ENCODE peak calls at places on chromosome 12, in eight cellular contexts. One of them, this sample, is unnamed.

GRCh38 chr12:116979109-116979508 is 68.4 kb downstream of the FBXW8 start:
- DNase-seq in RCC 7860: no peak
- DNase-seq in stimulated activated CD4-positive, alpha-beta T cell treated with anti-CD3 and anti-CD28 coated beads, Interleukin-2, amount 100 ng/mL, for 24 hours: no peak
- DNase-seq in amniotic stem cell: no peak
- DNase-seq in GDM1: no peak
- DNase-seq in CD8-positive, alpha-beta memory T cell: no peak
- DNase-seq in fibroblast of pulmonary artery: no peak
- DNase-seq in fibroblast of lung: no peak
- DNase-seq in this sample: no peak

GRCh38 chr12:131177599-131177998 is 223.9 kb downstream of the ADGRD1 start:
- DNase-seq in fibroblast of pulmonary artery: no peak
- DNase-seq in stimulated activated CD4-positive, alpha-beta T cell treated with anti-CD3 and anti-CD28 coated beads, Interleukin-2, amount 100 ng/mL, for 24 hours: no peak
- DNase-seq in RCC 7860: no peak
- DNase-seq in GDM1: no peak
- DNase-seq in amniotic stem cell: no peak
- DNase-seq in CD8-positive, alpha-beta memory T cell: no peak
- DNase-seq in fibroblast of lung: no peak
- DNase-seq in this sample: no peak

GRCh38 chr12:42039599-42039998 is 105.1 kb downstream of the GXYLT1 start:
- DNase-seq in amniotic stem cell: no peak
- DNase-seq in stimulated activated CD4-positive, alpha-beta T cell treated with anti-CD3 and anti-CD28 coated beads, Interleukin-2, amount 100 ng/mL, for 24 hours: no peak
- DNase-seq in GDM1: no peak
- DNase-seq in fibroblast of lung: no peak
- DNase-seq in RCC 7860: no peak
- DNase-seq in fibroblast of pulmonary artery: no peak
- DNase-seq in CD8-positive, alpha-beta memory T cell: no peak
- DNase-seq in this sample: no peak

GRCh38 chr12:121992059-121992879 is 29.4 kb upstream of the BCL7A start:
- DNase-seq in stimulated activated CD4-positive, alpha-beta T cell treated with anti-CD3 and anti-CD28 coated beads, Interleukin-2, amount 100 ng/mL, for 24 hours: peak
- DNase-seq in GDM1: peak
- DNase-seq in fibroblast of lung: peak
- DNase-seq in fibroblast of pulmonary artery: peak
- DNase-seq in amniotic stem cell: peak
- DNase-seq in CD8-positive, alpha-beta memory T cell: no peak
- DNase-seq in RCC 7860: peak
- DNase-seq in this sample: peak

GRCh38 chr12:11839093-11839641 is 189.7 kb downstream of the ETV6 start:
- DNase-seq in CD8-positive, alpha-beta memory T cell: no peak
- DNase-seq in GDM1: peak
- DNase-seq in fibroblast of lung: peak
- DNase-seq in amniotic stem cell: no peak
- DNase-seq in RCC 7860: peak
- DNase-seq in stimulated activated CD4-positive, alpha-beta T cell treated with anti-CD3 and anti-CD28 coated beads, Interleukin-2, amount 100 ng/mL, for 24 hours: no peak
- DNase-seq in fibroblast of pulmonary artery: peak
- DNase-seq in this sample: no peak

GRCh38 chr12:6062427-6063378 is 61.8 kb downstream of the VWF start:
- DNase-seq in fibroblast of lung: peak
- DNase-seq in CD8-positive, alpha-beta memory T cell: peak
- DNase-seq in GDM1: peak
- DNase-seq in fibroblast of pulmonary artery: peak
- DNase-seq in RCC 7860: peak
- DNase-seq in amniotic stem cell: peak
- DNase-seq in stimulated activated CD4-positive, alpha-beta T cell treated with anti-CD3 and anti-CD28 coated beads, Interleukin-2, amount 100 ng/mL, for 24 hours: peak
- DNase-seq in this sample: peak

GRCh38 chr12:124910561-124911478 is 3.6 kb downstream of the UBC start:
- DNase-seq in fibroblast of lung: peak
- DNase-seq in amniotic stem cell: no peak
- DNase-seq in fibroblast of pulmonary artery: peak
- DNase-seq in stimulated activated CD4-positive, alpha-beta T cell treated with anti-CD3 and anti-CD28 coated beads, Interleukin-2, amount 100 ng/mL, for 24 hours: no peak
- DNase-seq in RCC 7860: no peak
- DNase-seq in GDM1: no peak
- DNase-seq in CD8-positive, alpha-beta memory T cell: no peak
- DNase-seq in this sample: peak

GRCh38 chr12:105414088-105414487 is 83.6 kb downstream of the C12orf75 start:
- DNase-seq in amniotic stem cell: no peak
- DNase-seq in CD8-positive, alpha-beta memory T cell: no peak
- DNase-seq in GDM1: no peak
- DNase-seq in fibroblast of pulmonary artery: no peak
- DNase-seq in stimulated activated CD4-positive, alpha-beta T cell treated with anti-CD3 and anti-CD28 coated beads, Interleukin-2, amount 100 ng/mL, for 24 hours: no peak
- DNase-seq in fibroblast of lung: no peak
- DNase-seq in RCC 7860: no peak
- DNase-seq in this sample: no peak

This sample was measured in ACHN.